ENCODE peak calls at places on chromosome 12, in seven cellular contexts. U is thyroid gland, W is left ventricle myocardium inferior, Z is GM12865, F is AG09309, S is fibroblast of villous mesenchyme, V is fibroblast of pulmonary artery. P is an unnamed sample.
A peak's percentile ranks its signal among the peaks of the same experiment; 100 is the strongest.

GRCh38 chr12:95848575-95849388 is 10.0 kb upstream of the SNRPF start:
- DNase-seq in V (peak; percentile 44), U (peak; percentile 42), F (no peak), S (peak; percentile 22), Z (no peak), W (no peak), P (peak; percentile 24)

GRCh38 chr12:122422769-122423257 is 344 bp upstream of the CLIP1 start:
- DNase-seq in W (peak; percentile 15), S (peak; percentile 60), F (no peak), U (peak; percentile 29), V (peak; percentile 40), Z (peak; percentile 34), P (peak; percentile 62)

GRCh38 chr12:2690348-2691000 is 104.3 kb upstream of the FKBP4 start:
- DNase-seq in V (no peak), Z (no peak), S (no peak), U (no peak), F (no peak), W (no peak), P (no peak)

GRCh38 chr12:76706099-76706498 is 57.8 kb upstream of the ZDHHC17 start:
- DNase-seq in W (no peak), F (no peak), U (no peak), V (peak; percentile 35), Z (peak; percentile 30), S (peak; percentile 63), P (peak; percentile 62)

GRCh38 chr12:53775478-53776145 is 23.8 kb upstream of the CISTR start:
- DNase-seq in V (no peak), U (no peak), S (no peak), W (peak; percentile 24), F (no peak), Z (no peak), P (no peak)

GRCh38 chr12:43501705-43502104 is 50.3 kb downstream of the ADAMTS20 start:
- DNase-seq in W (no peak), U (no peak), Z (peak; percentile 12), V (peak; percentile 50), F (peak; percentile 7), S (peak; percentile 38), P (peak; percentile 18)

GRCh38 chr12:6563448-6564050 is 4.5 kb downstream of the NOP2 start:
- DNase-seq in S (no peak), W (no peak), V (peak; percentile 60), Z (peak; percentile 70), F (no peak), U (peak; percentile 27), P (peak; percentile 41)

GRCh38 chr12:75997658-75998057 is 33.9 kb downstream of the PHLDA1 start:
- DNase-seq in W (no peak), V (no peak), Z (no peak), U (no peak), S (no peak), F (no peak), P (no peak)

GRCh38 chr12:110149104-110149660 is 25.0 kb downstream of the IFT81 start:
- DNase-seq in V (no peak), W (no peak), F (no peak), S (no peak), Z (peak; percentile 19), U (no peak), P (no peak)

GRCh38 chr12:125564753-125565152 is 499.5 kb downstream of the AACS start:
- DNase-seq in U (no peak), Z (no peak), S (no peak), F (no peak), W (no peak), V (no peak), P (no peak)

GRCh38 chr12:67161322-67161918 is 107.7 kb upstream of the CAND1 start:
- DNase-seq in U (peak; percentile 38), S (peak; percentile 45), F (peak; percentile 11), W (no peak), V (peak; percentile 50), Z (peak; percentile 65), P (peak; percentile 44)

GRCh38 chr12:32107376-32108267 is 975 bp downstream of the BICD1 start:
- DNase-seq in F (no peak), Z (peak; percentile 26), W (no peak), V (peak; percentile 70), U (peak; percentile 30), S (peak; percentile 49), P (peak; percentile 62)

GRCh38 chr12:97616936-97617335 is 154.3 kb downstream of the RMST start:
- DNase-seq in V (no peak), W (no peak), S (no peak), U (no peak), F (no peak), Z (no peak), P (no peak)

GRCh38 chr12:12439636-12440035 is 82.8 kb downstream of the BORCS5 start:
- DNase-seq in S (peak; percentile 34), U (no peak), V (peak; percentile 95), F (no peak), Z (no peak), W (no peak), P (peak; percentile 33)

GRCh38 chr12:71640316-71640715 is 23.3 kb downstream of the ZFC3H1 start:
- DNase-seq in U (no peak), Z (no peak), S (no peak), F (no peak), V (no peak), W (no peak), P (no peak)

GRCh38 chr12:91608562-91608961 is 425.9 kb upstream of the DCN start:
- DNase-seq in U (no peak), S (peak; percentile 21), W (no peak), Z (no peak), F (no peak), V (no peak), P (no peak)

GRCh38 chr12:4143909-4144308 is 129.7 kb upstream of the CCND2 start:
- DNase-seq in V (no peak), W (no peak), F (no peak), S (no peak), Z (no peak), U (no peak), P (no peak)

GRCh38 chr12:25648460-25648859 is 95.4 kb upstream of the LMNTD1 start:
- DNase-seq in F (peak; percentile 25), Z (no peak), S (peak; percentile 24), W (peak; percentile 34), V (peak; percentile 68), U (peak; percentile 50), P (peak; percentile 55)

GRCh38 chr12:1845886-1846285 is 25.5 kb downstream of the LRTM2 start:
- DNase-seq in Z (no peak), V (no peak), F (no peak), S (no peak), U (no peak), W (no peak), P (no peak)

GRCh38 chr12:122932207-122932606 is 34.1 kb downstream of the ABCB9 start:
- DNase-seq in F (no peak), S (no peak), Z (peak; percentile 38), W (no peak), U (no peak), V (no peak), P (no peak)

GRCh38 chr12:49783917-49784676 is 42.7 kb downstream of the TMBIM6 start:
- DNase-seq in Z (no peak), F (peak; percentile 70), W (no peak), S (peak; percentile 88), U (no peak), V (peak; percentile 50), P (peak; percentile 79)

GRCh38 chr12:55172686-55173085 is 46.5 kb downstream of the OR9K2 start:
- DNase-seq in U (no peak), F (no peak), W (no peak), S (no peak), Z (no peak), V (no peak), P (no peak)

GRCh38 chr12:40770781-40771180 is 78.5 kb downstream of the CNTN1 start:
- DNase-seq in V (no peak), U (no peak), S (no peak), W (no peak), F (no peak), Z (peak; percentile 3), P (no peak)

GRCh38 chr12:29149691-29150382 is 759 bp downstream of the FAR2 start:
- DNase-seq in S (no peak), V (no peak), F (no peak), Z (no peak), W (no peak), U (no peak), P (no peak)

GRCh38 chr12:20599757-20600156 is 95.4 kb upstream of the SLCO1C1 start:
- DNase-seq in W (no peak), V (no peak), Z (no peak), S (no peak), U (no peak), F (peak; percentile 34), P (peak; percentile 4)

GRCh38 chr12:21566223-21566906 is 38.3 kb downstream of the GYS2 start:
- DNase-seq in V (no peak), W (no peak), U (no peak), F (no peak), Z (no peak), S (peak; percentile 18), P (no peak)

GRCh38 chr12:102995372-102995771 is 37.9 kb downstream of the ASCL1 start:
- DNase-seq in V (no peak), Z (no peak), S (no peak), F (no peak), U (no peak), W (no peak), P (no peak)

GRCh38 chr12:21505888-21506287 is 4.3 kb downstream of the GOLT1B start:
- DNase-seq in S (no peak), Z (no peak), V (peak; percentile 4), F (no peak), W (no peak), U (no peak), P (no peak)

GRCh38 chr12:19273482-19274330 is 144.2 kb downstream of the PLEKHA5 start:
- DNase-seq in V (peak; percentile 97), Z (peak; percentile 25), F (peak; percentile 92), S (peak; percentile 96), U (peak; percentile 63), W (peak; percentile 67), P (peak; percentile 97)

GRCh38 chr12:4164591-4165558 is 108.7 kb upstream of the CCND2 start:
- DNase-seq in Z (peak; percentile 77), F (no peak), U (peak; percentile 70), W (peak; percentile 40), S (peak; percentile 60), V (peak; percentile 59), P (peak; percentile 49)

GRCh38 chr12:124564232-124564958 is 3.0 kb downstream of the NCOR2 start:
- DNase-seq in W (no peak), S (no peak), Z (no peak), V (no peak), U (peak; percentile 26), F (no peak), P (no peak)
- H3K4me3 ChIP-seq in W (no peak overlapping the region), S (peak overlapping the region; percentile 88), Z (peak overlapping the region; percentile 96), V (peak overlapping the region; percentile 88), U (no peak overlapping the region), F (peak overlapping the region; percentile 5), P (peak overlapping the region; percentile 88)

GRCh38 chr12:46005151-46005797 is 14.9 kb upstream of the SCAF11 start:
- DNase-seq in W (no peak), F (no peak), V (peak; percentile 47), S (peak; percentile 29), U (no peak), Z (no peak), P (peak; percentile 23)
- TF ChIP-seq CTCF in W (peak; percentile 59), F (peak; percentile 29), V (peak; percentile 38), S (peak; percentile 38), U (no peak), Z (no peak), P (peak; percentile 56)

GRCh38 chr12:52190860-52191729 is 719 bp downstream of the KRT80 start:
- DNase-seq in F (no peak), U (no peak), Z (no peak), V (no peak), S (no peak), W (no peak), P (no peak)
- H3K4me3 ChIP-seq in F (no peak overlapping the region), U (no peak overlapping the region), Z (no peak overlapping the region), V (no peak overlapping the region), S (no peak overlapping the region), W (no peak overlapping the region), P (no peak overlapping the region)

GRCh38 chr12:118358008-118358359 is 14.7 kb downstream of the TAOK3 start:
- DNase-seq in U (no peak), S (no peak), Z (no peak), W (no peak), V (no peak), F (no peak), P (no peak)
- TF ChIP-seq CTCF in U (no peak), S (no peak), Z (no peak), W (no peak), V (no peak), F (no peak), P (no peak)

P was measured in AG10803.